ENCODE peak calls at places on chromosomes 4 and X, in ten cellular contexts. A, M, O, H, Z, U, K, C, S and G are unnamed samples.

GRCh38 chr4:147057631-147057980 is 111.9 kb upstream of the TTC29 start:
- DNase-seq in K (no peak), Z (no peak), O (no peak), H (no peak), C (no peak), M (no peak), S (peak), U (no peak), A (peak), G (no peak)

GRCh38 chr4:3836802-3837601 is 70.8 kb downstream of the ADRA2C start:
- DNase-seq in S (no peak), K (no peak), U (peak), H (no peak), O (no peak), A (no peak), M (no peak), Z (no peak), C (no peak), G (no peak)

GRCh38 chr4:40576651-40577480 is 52.8 kb downstream of the RBM47 start:
- DNase-seq in M (peak), K (peak), C (peak), S (peak), O (peak), Z (no peak), H (peak), U (peak), A (peak), G (peak)

GRCh38 chr4:186725422-186726149 is 1.9 kb upstream of the FAT1 start:
- DNase-seq in Z (no peak), M (peak), H (peak), C (peak), O (peak), A (peak), U (peak), S (peak), K (no peak), G (peak)

GRCh38 chrX:67546496-67547423 is 2.9 kb downstream of the AR start:
- DNase-seq in U (no peak), H (peak), C (no peak), S (no peak), M (no peak), A (no peak), O (no peak), Z (no peak), K (no peak), G (no peak)

GRCh38 chrX:119482497-119483480 is 14.5 kb downstream of the SLC25A5 start:
- DNase-seq in H (peak), Z (peak), M (peak), O (peak), U (no peak), A (peak), C (peak), K (no peak), S (peak), G (peak)

GRCh38 chr4:681736-682451 is 7.1 kb downstream of the SLC49A3 start:
- DNase-seq in M (peak), U (peak), C (peak), O (no peak), H (no peak), K (no peak), A (peak), Z (peak), S (no peak), G (no peak)

GRCh38 chrX:116435597-116435996 is 809 bp upstream of the SLC6A14 start:
- DNase-seq in O (no peak), C (no peak), U (peak), Z (no peak), A (no peak), H (no peak), M (no peak), K (no peak), S (no peak), G (no peak)

GRCh38 chr4:42482516-42483327 is 85.4 kb downstream of the SHISA3 start:
- DNase-seq in A (no peak), Z (no peak), S (peak), C (no peak), O (no peak), K (no peak), H (no peak), U (no peak), M (no peak), G (no peak)

GRCh38 chrX:66760648-66761047 is 121.8 kb upstream of the EDA2R start:
- DNase-seq in K (no peak), O (no peak), S (no peak), M (no peak), H (no peak), U (no peak), Z (no peak), C (peak), A (peak), G (no peak)

GRCh38 chr4:2256156-2256731 is 5.7 kb downstream of the MXD4 start:
- DNase-seq in C (no peak), K (peak), O (peak), H (peak), M (peak), U (no peak), Z (peak), S (no peak), A (no peak), G (peak)

DNA sequence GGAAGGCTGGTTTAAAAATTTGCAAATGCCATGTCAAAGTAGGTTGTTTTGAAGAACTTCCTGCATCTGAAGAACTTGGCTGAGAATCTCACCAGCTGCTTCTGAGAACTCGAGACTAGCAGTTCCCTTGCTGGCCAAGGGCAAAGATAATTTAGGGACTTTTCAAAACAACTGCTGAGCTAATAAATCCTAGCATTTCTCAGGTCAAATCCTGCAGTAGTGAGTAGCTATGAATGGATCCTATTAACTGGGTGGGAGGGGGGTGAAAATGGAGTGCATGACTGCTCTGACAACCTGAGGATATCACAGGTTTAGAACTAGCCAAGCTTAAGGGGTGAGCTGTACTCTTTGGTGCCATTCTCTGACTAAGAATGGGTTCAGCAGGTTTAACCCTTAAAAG is 128.4 kb upstream of the GALNT7 start:
- DNase-seq in K (no peak), S (peak), Z (no peak), H (peak), U (no peak), M (no peak), O (no peak), A (peak), C (no peak), G (no peak)
- H3K4me3 ChIP-seq in K (no peak), S (no peak), Z (no peak), H (no peak), U (no peak), M (no peak), O (no peak), A (peak), C (no peak), G (no peak)

GRCh38 chr4:154407483-154407882 is 84.1 kb downstream of the DCHS2 start:
- DNase-seq in Z (no peak), O (no peak), K (no peak), U (no peak), A (no peak), M (no peak), S (no peak), C (no peak), H (no peak), G (no peak)
- H3K27ac ChIP-seq in Z (no peak), O (no peak), K (no peak), U (no peak), A (no peak), M (no peak), S (no peak), C (no peak), H (no peak), G (no peak)

GRCh38 chr4:172892300-172892699 is 276.3 kb upstream of the GALNT7 start:
- DNase-seq in A (peak), K (no peak), M (no peak), S (no peak), Z (no peak), C (peak), U (no peak), O (no peak), H (no peak), G (no peak)
- TF ChIP-seq CTCF in A (peak), K (no peak), M (no peak), S (peak), Z (no peak), C (no peak), U (peak), O (no peak), H (peak), G (no peak)

DNA sequence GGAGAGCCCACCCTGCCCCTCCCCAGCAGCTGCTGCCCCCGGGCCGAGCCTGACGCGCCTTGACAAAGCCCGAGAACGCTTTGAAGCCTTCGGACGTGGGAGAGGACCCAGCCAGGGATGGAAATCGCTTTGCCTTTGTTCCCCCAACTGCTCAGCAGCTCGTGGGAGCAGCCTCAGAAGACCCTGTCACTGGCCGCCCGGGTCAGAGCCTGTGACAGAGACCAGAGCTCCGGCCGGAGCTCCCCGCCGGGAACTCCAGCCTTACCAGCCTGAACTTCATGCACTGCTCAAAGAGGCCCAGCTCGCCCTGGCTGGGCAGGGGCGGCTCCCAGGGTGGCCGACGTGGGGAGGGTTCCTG is 2.6 kb upstream of the SLC6A8 start:
- DNase-seq in O (no peak), Z (no peak), C (no peak), K (no peak), A (no peak), M (peak), H (no peak), U (no peak), S (no peak), G (no peak)
- H3K4me3 ChIP-seq in O (no peak), Z (no peak), C (no peak), K (no peak), A (no peak), M (no peak), H (no peak), U (peak), S (no peak), G (no peak)

DNA sequence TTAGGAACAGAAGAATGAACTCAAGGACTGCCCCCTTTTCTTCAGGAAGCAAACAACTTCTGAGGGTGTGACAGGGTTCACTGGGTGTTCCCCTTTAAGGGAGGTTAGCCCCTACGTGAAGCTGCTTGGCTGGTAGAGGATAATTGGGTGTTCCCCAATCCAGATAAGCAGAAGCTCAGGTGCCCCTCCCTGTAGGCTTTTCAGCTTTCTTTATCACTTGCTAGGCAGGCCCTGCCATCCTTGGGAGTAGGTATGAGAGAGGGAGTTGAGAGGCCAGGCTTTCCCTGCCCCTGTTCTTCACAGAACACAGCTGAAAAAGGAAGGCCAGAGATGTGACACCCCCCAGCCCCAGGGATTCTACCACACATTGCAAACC is 44.2 kb downstream of the RTL9 start:
- DNase-seq in Z (no peak), O (no peak), M (no peak), H (no peak), K (no peak), U (no peak), C (peak), S (no peak), A (no peak), G (no peak)
- H3K27ac ChIP-seq in Z (no peak), O (no peak), M (no peak), H (no peak), K (no peak), U (no peak), C (peak), S (peak), A (peak), G (no peak)